ENCODE peak calls at places on chromosome 5, in four cellular contexts. One of them, this sample, is unnamed.

GRCh38 chr5:14816374-14816998 is 55.1 kb downstream of the ANKH start:
- DNase-seq in HFF-Myc: no peak
- DNase-seq in OCI-LY7: no peak
- DNase-seq in Panc1: no peak
- DNase-seq in this sample: no peak

GRCh38 chr5:5026407-5026780 is 113.7 kb upstream of the ADAMTS16 start:
- DNase-seq in OCI-LY7: no peak
- DNase-seq in HFF-Myc: no peak
- DNase-seq in Panc1: no peak
- DNase-seq in this sample: no peak

GRCh38 chr5:133996683-133997252 is 8.0 kb downstream of the VDAC1 start:
- DNase-seq in Panc1: no peak
- DNase-seq in HFF-Myc: no peak
- DNase-seq in OCI-LY7: peak; percentile 34
- DNase-seq in this sample: no peak

GRCh38 chr5:143708672-143709071 is 103.3 kb upstream of the HMHB1 start:
- DNase-seq in OCI-LY7: no peak
- DNase-seq in HFF-Myc: no peak
- DNase-seq in Panc1: no peak
- DNase-seq in this sample: peak; percentile 4

GRCh38 chr5:81749562-81750307 is 1.2 kb downstream of the SSBP2 start:
- DNase-seq in HFF-Myc: no peak
- DNase-seq in OCI-LY7: peak; percentile 98
- DNase-seq in Panc1: no peak
- DNase-seq in this sample: peak; percentile 74

GRCh38 chr5:179700401-179700918 is 1.7 kb downstream of the CANX start:
- DNase-seq in HFF-Myc: no peak
- DNase-seq in OCI-LY7: peak; percentile 13
- DNase-seq in Panc1: no peak
- DNase-seq in this sample: no peak

GRCh38 chr5:1757511-1757910 is 42.1 kb downstream of the MRPL36 start:
- DNase-seq in HFF-Myc: no peak
- DNase-seq in Panc1: no peak
- DNase-seq in OCI-LY7: no peak
- DNase-seq in this sample: no peak

GRCh38 chr5:123429221-123429954 is 6.2 kb upstream of the CEP120 start:
- DNase-seq in OCI-LY7: no peak
- DNase-seq in HFF-Myc: no peak
- DNase-seq in Panc1: no peak
- DNase-seq in this sample: no peak

GRCh38 chr5:117667105-117667504 is 1092.5 kb upstream of the SEMA6A start:
- DNase-seq in Panc1: no peak
- DNase-seq in OCI-LY7: no peak
- DNase-seq in HFF-Myc: no peak
- DNase-seq in this sample: no peak

GRCh38 chr5:2007906-2008437 is 125.2 kb upstream of the IRX4 start:
- DNase-seq in Panc1: no peak
- DNase-seq in HFF-Myc: no peak
- DNase-seq in OCI-LY7: no peak
- DNase-seq in this sample: no peak

GRCh38 chr5:122129332-122129731 is at the start of gene ZNF474:
- DNase-seq in OCI-LY7: no peak
- DNase-seq in HFF-Myc: peak; percentile 94
- DNase-seq in Panc1: peak; percentile 55
- DNase-seq in this sample: no peak

GRCh38 chr5:33973271-33973670 is 11.2 kb downstream of the SLC45A2 start:
- DNase-seq in HFF-Myc: no peak
- DNase-seq in Panc1: no peak
- DNase-seq in OCI-LY7: no peak
- DNase-seq in this sample: no peak

GRCh38 chr5:180180846-180181245 is 28.2 kb downstream of the RASGEF1C start:
- DNase-seq in OCI-LY7: no peak
- DNase-seq in HFF-Myc: no peak
- DNase-seq in Panc1: no peak
- DNase-seq in this sample: no peak

GRCh38 chr5:115542651-115543364 is 1.8 kb downstream of the FEM1C start:
- DNase-seq in HFF-Myc: no peak
- DNase-seq in Panc1: no peak
- DNase-seq in OCI-LY7: peak; percentile 13
- DNase-seq in this sample: no peak

GRCh38 chr5:91977599-91977998 is 594.5 kb upstream of the ARRDC3 start:
- DNase-seq in HFF-Myc: no peak
- DNase-seq in Panc1: no peak
- DNase-seq in OCI-LY7: no peak
- DNase-seq in this sample: no peak

DNA sequence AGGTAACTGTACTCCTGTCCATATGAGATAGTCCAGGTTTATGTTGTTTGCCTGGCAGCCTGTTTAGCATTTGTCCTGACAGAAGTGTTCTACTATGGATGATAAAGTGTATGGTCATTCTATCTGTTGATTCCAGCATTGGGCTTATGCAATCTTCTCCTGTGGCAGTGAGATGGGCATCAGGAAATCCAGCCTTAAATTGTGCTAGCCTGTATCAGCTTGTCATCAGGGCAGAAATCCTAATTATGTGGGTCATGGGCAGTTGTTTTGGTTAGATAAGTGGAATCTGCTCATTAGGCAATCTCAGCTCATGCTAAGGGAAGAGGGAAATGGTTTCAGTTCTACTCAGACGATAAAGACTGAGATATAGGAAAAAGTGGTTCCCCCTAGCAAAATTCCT is 247.4 kb upstream of the CHD1 start:
- DNase-seq in Panc1: no peak
- DNase-seq in OCI-LY7: no peak
- DNase-seq in HFF-Myc: no peak
- DNase-seq in this sample: no peak
- H3K4me3 ChIP-seq in Panc1: no peak overlapping the region
- H3K4me3 ChIP-seq in OCI-LY7: no peak overlapping the region
- H3K4me3 ChIP-seq in HFF-Myc: no peak overlapping the region
- H3K4me3 ChIP-seq in this sample: no peak overlapping the region

GRCh38 chr5:36734422-36734821 is 128.0 kb downstream of the SLC1A3 start:
- DNase-seq in Panc1: no peak
- DNase-seq in OCI-LY7: peak; percentile 31
- DNase-seq in HFF-Myc: no peak
- DNase-seq in this sample: no peak
- TF ChIP-seq CTCF in Panc1: peak; percentile 47
- TF ChIP-seq CTCF in OCI-LY7: peak; percentile 47
- TF ChIP-seq CTCF in HFF-Myc: no peak
- TF ChIP-seq CTCF in this sample: no peak

DNA sequence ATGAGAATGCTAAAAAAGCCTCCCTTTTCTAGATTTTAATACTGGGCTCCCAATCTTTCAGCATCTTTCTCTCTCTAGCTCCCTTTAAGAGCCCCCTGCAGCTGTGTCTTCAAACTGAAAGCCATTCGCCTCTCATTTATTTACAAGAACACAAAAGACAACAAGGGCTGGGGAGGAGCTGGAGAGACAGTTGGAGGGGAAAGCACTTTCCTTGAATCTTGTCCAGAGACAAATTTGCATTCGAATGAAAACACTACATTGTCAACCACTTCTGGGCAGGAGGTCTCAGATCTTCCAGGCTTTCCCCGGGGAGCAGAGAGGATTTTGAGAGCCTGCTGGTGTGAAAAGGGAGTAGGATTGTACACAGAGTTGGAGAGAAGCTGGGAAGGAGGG is 518.3 kb downstream of the CTNND2 start:
- DNase-seq in HFF-Myc: no peak
- DNase-seq in Panc1: no peak
- DNase-seq in OCI-LY7: no peak
- DNase-seq in this sample: no peak
- H3K4me3 ChIP-seq in HFF-Myc: no peak overlapping the region
- H3K4me3 ChIP-seq in Panc1: no peak overlapping the region
- H3K4me3 ChIP-seq in OCI-LY7: no peak overlapping the region
- H3K4me3 ChIP-seq in this sample: no peak overlapping the region

GRCh38 chr5:13328316-13328715 is 616.2 kb downstream of the DNAH5 start:
- DNase-seq in OCI-LY7: no peak
- DNase-seq in HFF-Myc: no peak
- DNase-seq in Panc1: no peak
- DNase-seq in this sample: no peak
- TF ChIP-seq CTCF in OCI-LY7: no peak
- TF ChIP-seq CTCF in HFF-Myc: no peak
- TF ChIP-seq CTCF in Panc1: no peak
- TF ChIP-seq CTCF in this sample: no peak

DNA sequence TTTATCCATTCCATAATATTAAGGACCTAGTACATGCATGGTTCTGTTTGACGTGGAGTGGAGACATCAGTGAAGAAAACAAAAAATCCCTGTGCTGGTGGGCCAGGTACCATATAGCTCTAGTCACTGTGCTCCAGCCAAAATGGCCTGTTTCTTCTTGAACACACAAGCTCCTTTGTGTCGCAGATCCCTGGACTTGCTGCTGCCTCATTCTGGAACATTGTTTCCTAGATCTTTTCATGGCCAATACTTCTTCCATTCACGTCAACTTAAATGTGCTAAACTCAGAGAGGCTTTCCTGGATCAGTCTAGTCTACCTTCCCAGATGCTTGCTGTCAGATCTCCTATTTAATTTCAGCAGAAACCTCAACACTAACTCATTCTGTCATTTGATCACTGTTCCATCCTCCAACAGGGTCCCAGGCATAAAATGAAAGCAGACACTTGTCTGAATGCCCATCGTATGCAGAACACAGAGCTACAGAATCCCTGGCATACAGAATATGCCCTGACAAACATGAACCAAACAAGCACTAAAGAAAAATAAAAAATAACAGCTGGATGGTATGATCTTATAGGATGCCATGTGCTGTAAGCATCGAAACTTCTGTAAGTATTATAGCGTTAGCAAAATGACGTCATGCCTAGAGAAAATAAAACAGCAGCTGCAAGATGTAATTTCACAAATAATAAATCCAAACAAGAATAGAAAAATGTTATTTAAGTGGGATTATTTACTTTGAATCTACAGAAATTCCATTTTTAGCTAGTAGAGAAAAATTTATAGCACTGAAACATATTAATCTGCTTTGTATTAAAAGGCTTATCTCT is 403.6 kb upstream of the DAP start:
- DNase-seq in Panc1: no peak
- DNase-seq in HFF-Myc: no peak
- DNase-seq in OCI-LY7: no peak
- DNase-seq in this sample: no peak
- H3K4me3 ChIP-seq in Panc1: no peak overlapping the region
- H3K4me3 ChIP-seq in HFF-Myc: no peak overlapping the region
- H3K4me3 ChIP-seq in OCI-LY7: no peak overlapping the region
- H3K4me3 ChIP-seq in this sample: no peak overlapping the region

GRCh38 chr5:7850533-7851239 is at the start of gene CFAP90:
- DNase-seq in HFF-Myc: no peak
- DNase-seq in OCI-LY7: no peak
- DNase-seq in Panc1: no peak
- DNase-seq in this sample: no peak
- TF ChIP-seq CTCF in HFF-Myc: peak; percentile 40
- TF ChIP-seq CTCF in OCI-LY7: no peak
- TF ChIP-seq CTCF in Panc1: peak; percentile 45
- TF ChIP-seq CTCF in this sample: no peak

DNA sequence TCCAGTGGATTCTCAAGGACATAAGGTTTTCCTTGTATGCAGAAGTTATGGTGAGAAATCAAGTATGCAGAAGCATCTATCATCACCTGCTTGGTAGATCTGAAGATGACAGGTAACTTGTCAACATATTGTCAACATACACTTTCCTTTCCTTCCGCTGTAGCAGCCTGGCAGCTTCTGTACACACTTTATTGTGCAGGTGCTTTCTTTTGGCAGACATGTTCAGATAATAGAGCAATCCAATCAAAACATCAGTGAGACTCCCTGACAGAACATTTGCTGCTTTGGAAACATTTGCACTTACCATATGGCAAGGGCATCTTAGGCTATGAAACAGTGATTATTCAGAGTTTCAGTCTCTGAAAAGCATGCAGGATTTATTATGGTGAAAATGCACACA is 161.1 kb upstream of the CDH12 start:
- DNase-seq in OCI-LY7: no peak
- DNase-seq in Panc1: no peak
- DNase-seq in HFF-Myc: no peak
- DNase-seq in this sample: no peak
- H3K4me3 ChIP-seq in OCI-LY7: no peak overlapping the region
- H3K4me3 ChIP-seq in Panc1: no peak overlapping the region
- H3K4me3 ChIP-seq in HFF-Myc: no peak overlapping the region
- H3K4me3 ChIP-seq in this sample: no peak overlapping the region

DNA sequence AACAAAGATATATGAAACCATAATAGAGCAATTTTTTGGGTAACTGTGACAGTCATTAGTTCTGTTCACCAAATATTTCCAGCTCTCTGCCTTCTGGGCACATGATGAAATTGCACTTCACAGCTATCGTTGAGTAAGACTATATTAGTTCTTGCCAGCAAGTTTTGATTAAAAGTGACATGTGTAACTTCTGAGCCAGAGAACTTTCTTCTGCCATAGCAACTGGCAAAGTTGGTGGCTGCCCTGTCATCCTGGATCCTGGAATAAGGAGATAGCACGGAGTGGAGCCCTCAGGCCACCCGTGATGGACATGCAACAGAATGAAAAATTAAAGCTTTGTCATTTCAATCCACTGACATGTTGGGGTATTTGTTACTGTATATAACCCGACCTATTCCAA is 194.4 kb upstream of the VCAN start:
- DNase-seq in Panc1: no peak
- DNase-seq in HFF-Myc: no peak
- DNase-seq in OCI-LY7: no peak
- DNase-seq in this sample: no peak
- TF ChIP-seq CTCF in Panc1: no peak
- TF ChIP-seq CTCF in HFF-Myc: no peak
- TF ChIP-seq CTCF in OCI-LY7: no peak
- TF ChIP-seq CTCF in this sample: no peak

GRCh38 chr5:16179936-16180788 is 571 bp upstream of the MARCHF11 start:
- DNase-seq in HFF-Myc: no peak
- DNase-seq in OCI-LY7: no peak
- DNase-seq in Panc1: no peak
- DNase-seq in this sample: no peak
- H3K4me3 ChIP-seq in HFF-Myc: no peak overlapping the region
- H3K4me3 ChIP-seq in OCI-LY7: no peak overlapping the region
- H3K4me3 ChIP-seq in Panc1: no peak overlapping the region
- H3K4me3 ChIP-seq in this sample: no peak overlapping the region